ENCODE peak calls at places on chromosomes 12 and 14, in four cellular contexts. Y, Z, R and L are unnamed samples.

GRCh38 chr12:26833692-26834168 is 736 bp upstream of the ITPR2 start:
- DNase-seq in Y (no peak), Z (peak), R (peak), L (peak)

GRCh38 chr12:11727133-11727664 is 77.7 kb downstream of the ETV6 start:
- DNase-seq in Y (no peak), Z (no peak), R (no peak), L (no peak)

GRCh38 chr12:65962921-65963883 is 138.9 kb downstream of the HMGA2 start:
- DNase-seq in Y (no peak), Z (no peak), R (peak), L (peak)

GRCh38 chr12:132218915-132219314 is 74.7 kb downstream of the NOC4L start:
- DNase-seq in Y (peak), Z (peak), R (peak), L (peak)

GRCh38 chr12:102298022-102298421 is 100.4 kb upstream of the PMCH start:
- DNase-seq in Y (no peak), Z (no peak), R (no peak), L (no peak)

GRCh38 chr14:33465952-33466700 is 484.7 kb downstream of the EGLN3 start:
- DNase-seq in Y (no peak), Z (no peak), R (no peak), L (no peak)

GRCh38 chr14:48504921-48505320 is 829.5 kb upstream of the MDGA2 start:
- DNase-seq in Y (no peak), Z (no peak), R (no peak), L (no peak)

GRCh38 chr12:49582840-49583239 is 14.9 kb upstream of the MCRS1 start:
- DNase-seq in Y (no peak), Z (no peak), R (no peak), L (no peak)

GRCh38 chr12:119692410-119692809 is 24.5 kb downstream of the PRKAB1 start:
- DNase-seq in Y (no peak), Z (no peak), R (no peak), L (no peak)

GRCh38 chr12:58067610-58068387 is 126.4 kb downstream of the ATP23 start:
- DNase-seq in Y (no peak), Z (no peak), R (no peak), L (no peak)

GRCh38 chr12:93825501-93825888 is 148.3 kb downstream of the CRADD start:
- DNase-seq in Y (no peak), Z (no peak), R (peak), L (no peak)

GRCh38 chr12:117599849-117600248 is 238.4 kb upstream of the NOS1 start:
- DNase-seq in Y (no peak), Z (no peak), R (no peak), L (no peak)

GRCh38 chr12:34363050-34363673 is 340.9 kb downstream of the ALG10 start:
- DNase-seq in Y (no peak), Z (no peak), R (no peak), L (no peak)

GRCh38 chr14:50087350-50088116 is 28.8 kb downstream of the VCPKMT start:
- DNase-seq in Y (no peak), Z (no peak), R (no peak), L (peak)

GRCh38 chr14:46490150-46490769 is 161.3 kb downstream of the RPL10L start:
- DNase-seq in Y (no peak), Z (peak), R (peak), L (peak)

GRCh38 chr14:20789230-20789813 is 8.3 kb downstream of the RNASE6 start:
- DNase-seq in Y (no peak), Z (no peak), R (no peak), L (no peak)

GRCh38 chr12:6333566-6333965 is 8.3 kb downstream of the TNFRSF1A start:
- DNase-seq in Y (no peak), Z (no peak), R (no peak), L (no peak)

GRCh38 chr12:96516472-96517417 is 27.4 kb downstream of the CFAP54 start:
- DNase-seq in Y (peak), Z (peak), R (peak), L (peak)

GRCh38 chr12:70365648-70366518 is at the start of gene KCNMB4:
- DNase-seq in Y (peak), Z (peak), R (peak), L (peak)

GRCh38 chr12:85016423-85016822 is 19.7 kb downstream of the TSPAN19 start:
- DNase-seq in Y (no peak), Z (no peak), R (no peak), L (no peak)

GRCh38 chr12:66803972-66804371 is 125.1 kb upstream of the GRIP1 start:
- DNase-seq in Y (no peak), Z (peak), R (peak), L (no peak)

GRCh38 chr12:125983094-125983783 is 918.0 kb downstream of the AACS start:
- DNase-seq in Y (no peak), Z (peak), R (peak), L (no peak)

GRCh38 chr14:81199084-81199483 is 21.7 kb downstream of the GTF2A1 start:
- DNase-seq in Y (no peak), Z (no peak), R (no peak), L (no peak)

GRCh38 chr14:71242237-71242748 is 335.0 kb downstream of the PCNX1 start:
- DNase-seq in Y (no peak), Z (no peak), R (no peak), L (no peak)

GRCh38 chr14:60091550-60092511 is at the start of gene PCNX4:
- DNase-seq in Y (peak), Z (peak), R (peak), L (peak)

GRCh38 chr12:59318940-59319339 is 276.9 kb upstream of the SLC16A7 start:
- DNase-seq in Y (no peak), Z (no peak), R (no peak), L (no peak)

GRCh38 chr12:95511962-95512361 is 38.0 kb downstream of the METAP2 start:
- DNase-seq in Y (no peak), Z (no peak), R (no peak), L (no peak)

GRCh38 chr14:23376477-23377200 is at the start of gene CMTM5:
- DNase-seq in Y (no peak), Z (no peak), R (peak), L (no peak)

GRCh38 chr12:118467576-118467975 is 91.2 kb downstream of the SUDS3 start:
- DNase-seq in Y (no peak), Z (no peak), R (no peak), L (no peak)

GRCh38 chr12:6824962-6825381 is 3.2 kb upstream of the P3H3 start:
- DNase-seq in Y (no peak), Z (no peak), R (no peak), L (no peak)